ENCODE peak calls at places on chromosomes 11 and 22, in six cellular contexts. N, W, M, P, V and H are unnamed samples.

GRCh38 chr22:19178065-19178658 is 374 bp downstream of the SLC25A1 start:
- DNase-seq in N (peak), W (no peak), M (no peak), P (peak), V (no peak), H (peak)

GRCh38 chr11:76288166-76288978 is 82.1 kb upstream of the WNT11 start:
- DNase-seq in N (peak), W (no peak), M (no peak), P (peak), V (no peak), H (no peak)

GRCh38 chr11:123483058-123483457 is 53.0 kb downstream of the GRAMD1B start:
- DNase-seq in N (no peak), W (peak), M (no peak), P (no peak), V (no peak), H (no peak)

GRCh38 chr22:36467946-36468345 is 13.5 kb downstream of the TXN2 start:
- DNase-seq in N (peak), W (peak), M (no peak), P (peak), V (peak), H (no peak)

GRCh38 chr11:128688031-128688713 is 5.7 kb upstream of the FLI1 start:
- DNase-seq in N (no peak), W (no peak), M (no peak), P (no peak), V (no peak), H (no peak)

GRCh38 chr22:30183861-30184278 is 62.7 kb downstream of the LIF start:
- DNase-seq in N (peak), W (no peak), M (no peak), P (no peak), V (peak), H (no peak)

GRCh38 chr11:68889948-68890446 is 13.6 kb downstream of the MRPL21 start:
- DNase-seq in N (peak), W (peak), M (no peak), P (no peak), V (peak), H (no peak)

GRCh38 chr22:17773606-17774205 is 563 bp downstream of the BID start:
- DNase-seq in N (peak), W (peak), M (no peak), P (peak), V (peak), H (peak)

GRCh38 chr11:58731819-58732218 is at the start of gene GLYAT:
- DNase-seq in N (no peak), W (no peak), M (no peak), P (no peak), V (no peak), H (peak)

GRCh38 chr11:126102436-126102894 is 39.8 kb upstream of the CDON start:
- DNase-seq in N (peak), W (no peak), M (peak), P (no peak), V (peak), H (peak)

GRCh38 chr11:74678591-74679512 is 52.4 kb downstream of the CHRDL2 start:
- DNase-seq in N (no peak), W (no peak), M (no peak), P (no peak), V (peak), H (no peak)

GRCh38 chr11:111833524-111833923 is 37.9 kb downstream of the ALG9 start:
- DNase-seq in N (no peak), W (no peak), M (no peak), P (no peak), V (peak), H (peak)

GRCh38 chr11:102244681-102245409 is 72.4 kb upstream of the BIRC3 start:
- DNase-seq in N (peak), W (peak), M (no peak), P (no peak), V (no peak), H (no peak)

GRCh38 chr11:1234771-1235614 is 12.1 kb downstream of the MUC5B start:
- DNase-seq in N (no peak), W (no peak), M (no peak), P (no peak), V (no peak), H (no peak)

GRCh38 chr11:94307101-94307791 is 2.9 kb downstream of the IZUMO1R start:
- DNase-seq in N (no peak), W (no peak), M (no peak), P (no peak), V (no peak), H (no peak)

GRCh38 chr11:68257477-68258362 is 14.1 kb downstream of the C11orf24 start:
- DNase-seq in N (peak), W (peak), M (no peak), P (peak), V (peak), H (peak)

GRCh38 chr22:38824587-38824986 is 19.2 kb downstream of the NPTXR start:
- DNase-seq in N (peak), W (peak), M (no peak), P (peak), V (peak), H (peak)

GRCh38 chr22:27591060-27591459 is 210.5 kb downstream of the MN1 start:
- DNase-seq in N (no peak), W (no peak), M (no peak), P (no peak), V (no peak), H (no peak)

GRCh38 chr11:363948-364761 is 5.1 kb upstream of the B4GALNT4 start:
- DNase-seq in N (peak), W (peak), M (no peak), P (peak), V (no peak), H (peak)

GRCh38 chr11:6219359-6219758 is 14.0 kb downstream of the C11orf42 start:
- DNase-seq in N (no peak), W (peak), M (no peak), P (peak), V (no peak), H (no peak)
- TF ChIP-seq MYC in N (no peak), W (no peak), M (no peak), P (no peak), V (no peak), H (no peak)

GRCh38 chr11:115579181-115579825 is 75.1 kb upstream of the CADM1 start:
- DNase-seq in N (no peak), W (no peak), M (no peak), P (no peak), V (no peak), H (no peak)

GRCh38 chr11:115578275-115578674 is 74.1 kb upstream of the CADM1 start:
- DNase-seq in N (no peak), W (no peak), M (no peak), P (no peak), V (no peak), H (no peak)

GRCh38 chr11:115581871-115582639 is 77.8 kb upstream of the CADM1 start:
- DNase-seq in N (no peak), W (peak), M (no peak), P (no peak), V (peak), H (no peak)

GRCh38 chr11:115580416-115580815 is 76.2 kb upstream of the CADM1 start:
- DNase-seq in N (no peak), W (no peak), M (no peak), P (no peak), V (no peak), H (no peak)

GRCh38 chr11:115580927-115581680 is 76.9 kb upstream of the CADM1 start:
- DNase-seq in N (peak), W (no peak), M (no peak), P (no peak), V (peak), H (no peak)
- TF ChIP-seq MYC in N (no peak), W (no peak), M (no peak), P (no peak), V (no peak), H (no peak)

GRCh38 chr11:64453466-64453865 is 94.5 kb downstream of the RPS6KA4 start:
- DNase-seq in N (no peak), W (no peak), M (no peak), P (no peak), V (no peak), H (no peak)

GRCh38 chr11:64456509-64457320 is 97.8 kb downstream of the RPS6KA4 start:
- DNase-seq in N (no peak), W (no peak), M (no peak), P (no peak), V (no peak), H (no peak)

GRCh38 chr11:64457416-64458010 is 98.6 kb downstream of the RPS6KA4 start:
- DNase-seq in N (no peak), W (no peak), M (no peak), P (no peak), V (no peak), H (no peak)

GRCh38 chr11:64459016-64459415 is 100.1 kb downstream of the RPS6KA4 start:
- DNase-seq in N (no peak), W (no peak), M (no peak), P (no peak), V (no peak), H (no peak)

DNA sequence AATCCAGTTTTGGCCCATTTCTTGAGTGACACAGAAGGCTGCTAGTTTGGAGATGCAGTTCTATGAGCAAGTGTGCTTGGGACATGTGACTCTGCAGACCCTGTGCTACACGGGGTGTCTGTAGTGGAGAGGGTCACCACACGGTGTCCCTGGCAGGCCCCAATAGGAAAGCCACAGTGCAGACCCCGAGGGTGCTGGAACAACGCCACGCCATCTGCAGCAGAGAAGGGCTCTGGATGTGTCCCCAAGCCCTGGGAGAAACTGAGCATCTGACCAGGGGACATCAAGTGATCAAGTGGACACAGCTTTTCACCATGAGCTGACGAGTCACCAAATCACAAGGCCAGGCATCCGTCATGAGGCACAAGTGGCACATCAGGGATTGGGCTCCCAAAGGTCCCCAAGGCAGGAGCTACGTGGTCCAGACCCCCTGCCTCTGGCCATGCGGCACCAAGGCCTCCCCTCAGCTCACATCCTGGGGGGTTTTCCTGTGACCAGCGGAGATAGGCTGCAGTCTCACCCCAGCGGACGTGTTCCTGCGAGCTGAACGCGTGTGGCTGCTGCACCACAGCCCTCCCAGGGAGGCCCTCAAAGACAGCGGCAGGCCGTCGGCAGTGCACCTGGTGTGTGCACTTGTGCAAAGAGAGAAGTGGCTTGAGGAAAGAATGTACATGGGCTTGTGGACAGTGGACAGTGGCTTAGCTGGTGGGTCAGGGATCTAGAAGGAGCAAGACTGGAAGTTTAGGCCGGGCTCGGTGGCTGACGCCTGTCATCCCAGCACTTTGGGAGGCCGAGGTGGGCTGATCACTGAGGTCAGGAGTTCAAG is 96.7 kb downstream of the RPS6KA4 start:
- DNase-seq in N (no peak), W (no peak), M (no peak), P (no peak), V (no peak), H (no peak)
- TF ChIP-seq MYC in N (no peak), W (no peak), M (no peak), P (no peak), V (no peak), H (no peak)

GRCh38 chr11:134008593-134008992 is 51.8 kb upstream of the IGSF9B start:
- DNase-seq in N (no peak), W (no peak), M (no peak), P (no peak), V (no peak), H (no peak)
- TF ChIP-seq MYC in N (no peak), W (no peak), M (no peak), P (no peak), V (no peak), H (no peak)

GRCh38 chr11:86676010-86676409 is 3.6 kb upstream of the ME3 start:
- DNase-seq in N (no peak), W (no peak), M (no peak), P (no peak), V (no peak), H (no peak)

GRCh38 chr11:86678823-86679222 is 6.4 kb upstream of the ME3 start:
- DNase-seq in N (no peak), W (no peak), M (no peak), P (no peak), V (no peak), H (no peak)

GRCh38 chr11:86674965-86675364 is 2.5 kb upstream of the ME3 start:
- DNase-seq in N (peak), W (no peak), M (no peak), P (peak), V (no peak), H (no peak)

GRCh38 chr11:86678296-86678695 is 5.9 kb upstream of the ME3 start:
- DNase-seq in N (no peak), W (no peak), M (no peak), P (no peak), V (no peak), H (no peak)

DNA sequence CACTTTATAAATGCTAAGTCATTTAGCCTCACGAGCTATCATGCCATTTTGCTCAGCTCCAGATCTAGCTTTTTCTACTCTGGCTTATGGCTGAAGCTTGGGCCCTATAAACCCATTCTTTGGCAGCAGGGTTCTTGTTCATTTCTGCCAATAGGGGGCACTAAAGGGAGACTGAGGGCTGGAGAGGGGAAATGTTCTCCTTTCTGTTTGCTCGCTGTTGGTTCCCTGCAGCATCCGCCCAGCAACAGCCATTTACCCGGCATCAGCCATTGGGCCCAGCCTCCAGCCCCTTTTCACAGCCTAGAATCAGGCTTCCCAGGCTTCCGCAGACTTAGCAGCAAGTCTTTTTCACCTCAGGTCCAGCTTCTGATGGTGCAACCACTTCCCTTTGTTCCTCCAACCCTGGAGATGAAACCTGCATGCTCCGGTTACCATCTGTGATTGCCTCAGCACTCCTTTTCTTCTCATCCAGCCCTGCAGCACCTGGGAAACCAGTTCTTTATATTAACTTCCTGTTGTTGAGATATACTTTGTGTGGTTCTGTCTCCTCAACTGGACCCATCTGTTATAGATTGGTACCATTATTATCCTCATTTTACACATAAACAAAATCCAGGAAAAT is 4.2 kb upstream of the ME3 start:
- DNase-seq in N (peak), W (peak), M (no peak), P (no peak), V (peak), H (peak)
- TF ChIP-seq MYC in N (no peak), W (no peak), M (no peak), P (no peak), V (no peak), H (no peak)